ENCODE peak calls at places on chromosomes 16 and 17, in ten cellular contexts. One of them, this sample, is unnamed.

GRCh38 chr17:69870751-69871199 is 204.2 kb upstream of the KCNJ16 start:
- DNase-seq in cardiac muscle cell: peak
- DNase-seq in hepatocyte: peak
- DNase-seq in right atrium auricular region: no peak
- DNase-seq in heart left ventricle: no peak
- DNase-seq in uterus: no peak
- DNase-seq in AG04450: peak
- DNase-seq in left ventricle myocardium inferior: no peak
- DNase-seq in body of pancreas: no peak
- DNase-seq in tibial nerve: no peak
- DNase-seq in this sample: no peak

GRCh38 chr17:36932383-36933173 is 4.7 kb upstream of the LHX1 start:
- DNase-seq in cardiac muscle cell: no peak
- DNase-seq in hepatocyte: no peak
- DNase-seq in right atrium auricular region: no peak
- DNase-seq in heart left ventricle: no peak
- DNase-seq in uterus: no peak
- DNase-seq in AG04450: no peak
- DNase-seq in left ventricle myocardium inferior: no peak
- DNase-seq in body of pancreas: no peak
- DNase-seq in tibial nerve: no peak
- DNase-seq in this sample: no peak

GRCh38 chr17:18111330-18111971 is 2.9 kb downstream of the MYO15A start:
- DNase-seq in cardiac muscle cell: no peak
- DNase-seq in hepatocyte: no peak
- DNase-seq in right atrium auricular region: no peak
- DNase-seq in heart left ventricle: no peak
- DNase-seq in uterus: no peak
- DNase-seq in AG04450: no peak
- DNase-seq in left ventricle myocardium inferior: no peak
- DNase-seq in body of pancreas: no peak
- DNase-seq in tibial nerve: no peak
- DNase-seq in this sample: no peak

GRCh38 chr16:27110524-27110896 is 43.8 kb downstream of the C16orf82 start:
- DNase-seq in cardiac muscle cell: no peak
- DNase-seq in hepatocyte: no peak
- DNase-seq in right atrium auricular region: no peak
- DNase-seq in heart left ventricle: no peak
- DNase-seq in uterus: no peak
- DNase-seq in AG04450: no peak
- DNase-seq in left ventricle myocardium inferior: no peak
- DNase-seq in body of pancreas: no peak
- DNase-seq in tibial nerve: no peak
- DNase-seq in this sample: no peak

GRCh38 chr16:69166221-69166833 is 20.6 kb upstream of the SNTB2 start:
- DNase-seq in cardiac muscle cell: peak
- DNase-seq in hepatocyte: no peak
- DNase-seq in right atrium auricular region: no peak
- DNase-seq in heart left ventricle: no peak
- DNase-seq in uterus: peak
- DNase-seq in AG04450: peak
- DNase-seq in left ventricle myocardium inferior: no peak
- DNase-seq in body of pancreas: no peak
- DNase-seq in tibial nerve: no peak
- DNase-seq in this sample: peak

GRCh38 chr17:82021728-82022309 is 859 bp downstream of the CENPX start:
- DNase-seq in cardiac muscle cell: no peak
- DNase-seq in hepatocyte: no peak
- DNase-seq in right atrium auricular region: no peak
- DNase-seq in heart left ventricle: no peak
- DNase-seq in uterus: no peak
- DNase-seq in AG04450: no peak
- DNase-seq in left ventricle myocardium inferior: no peak
- DNase-seq in body of pancreas: no peak
- DNase-seq in tibial nerve: no peak
- DNase-seq in this sample: no peak

GRCh38 chr16:11400076-11400475 is 54.8 kb downstream of the RMI2 start:
- DNase-seq in cardiac muscle cell: no peak
- DNase-seq in hepatocyte: no peak
- DNase-seq in right atrium auricular region: no peak
- DNase-seq in heart left ventricle: peak
- DNase-seq in uterus: no peak
- DNase-seq in AG04450: no peak
- DNase-seq in left ventricle myocardium inferior: no peak
- DNase-seq in body of pancreas: no peak
- DNase-seq in tibial nerve: no peak
- DNase-seq in this sample: peak

GRCh38 chr16:4918790-4919210 is 18.1 kb downstream of the PPL start:
- DNase-seq in cardiac muscle cell: no peak
- DNase-seq in hepatocyte: peak
- DNase-seq in right atrium auricular region: no peak
- DNase-seq in heart left ventricle: no peak
- DNase-seq in uterus: no peak
- DNase-seq in AG04450: no peak
- DNase-seq in left ventricle myocardium inferior: no peak
- DNase-seq in body of pancreas: peak
- DNase-seq in tibial nerve: no peak
- DNase-seq in this sample: no peak

GRCh38 chr17:78999947-79000395 is 9.6 kb downstream of the CANT1 start:
- DNase-seq in cardiac muscle cell: no peak
- DNase-seq in hepatocyte: no peak
- DNase-seq in right atrium auricular region: no peak
- DNase-seq in heart left ventricle: no peak
- DNase-seq in uterus: peak
- DNase-seq in AG04450: no peak
- DNase-seq in left ventricle myocardium inferior: no peak
- DNase-seq in body of pancreas: no peak
- DNase-seq in tibial nerve: no peak
- DNase-seq in this sample: no peak

GRCh38 chr17:78997881-78998280 is 11.7 kb downstream of the CANT1 start:
- DNase-seq in cardiac muscle cell: no peak
- DNase-seq in hepatocyte: no peak
- DNase-seq in right atrium auricular region: no peak
- DNase-seq in heart left ventricle: no peak
- DNase-seq in uterus: peak
- DNase-seq in AG04450: no peak
- DNase-seq in left ventricle myocardium inferior: no peak
- DNase-seq in body of pancreas: no peak
- DNase-seq in tibial nerve: no peak
- DNase-seq in this sample: no peak

GRCh38 chr17:79000396-79001189 is 9.0 kb downstream of the CANT1 start:
- DNase-seq in cardiac muscle cell: no peak
- DNase-seq in hepatocyte: no peak
- DNase-seq in right atrium auricular region: no peak
- DNase-seq in heart left ventricle: no peak
- DNase-seq in uterus: peak
- DNase-seq in AG04450: no peak
- DNase-seq in left ventricle myocardium inferior: no peak
- DNase-seq in body of pancreas: no peak
- DNase-seq in tibial nerve: no peak
- DNase-seq in this sample: peak

GRCh38 chr17:78998311-78999055 is 11.1 kb downstream of the CANT1 start:
- DNase-seq in cardiac muscle cell: peak
- DNase-seq in hepatocyte: no peak
- DNase-seq in right atrium auricular region: no peak
- DNase-seq in heart left ventricle: peak
- DNase-seq in uterus: peak
- DNase-seq in AG04450: no peak
- DNase-seq in left ventricle myocardium inferior: peak
- DNase-seq in body of pancreas: no peak
- DNase-seq in tibial nerve: no peak
- DNase-seq in this sample: no peak

DNA sequence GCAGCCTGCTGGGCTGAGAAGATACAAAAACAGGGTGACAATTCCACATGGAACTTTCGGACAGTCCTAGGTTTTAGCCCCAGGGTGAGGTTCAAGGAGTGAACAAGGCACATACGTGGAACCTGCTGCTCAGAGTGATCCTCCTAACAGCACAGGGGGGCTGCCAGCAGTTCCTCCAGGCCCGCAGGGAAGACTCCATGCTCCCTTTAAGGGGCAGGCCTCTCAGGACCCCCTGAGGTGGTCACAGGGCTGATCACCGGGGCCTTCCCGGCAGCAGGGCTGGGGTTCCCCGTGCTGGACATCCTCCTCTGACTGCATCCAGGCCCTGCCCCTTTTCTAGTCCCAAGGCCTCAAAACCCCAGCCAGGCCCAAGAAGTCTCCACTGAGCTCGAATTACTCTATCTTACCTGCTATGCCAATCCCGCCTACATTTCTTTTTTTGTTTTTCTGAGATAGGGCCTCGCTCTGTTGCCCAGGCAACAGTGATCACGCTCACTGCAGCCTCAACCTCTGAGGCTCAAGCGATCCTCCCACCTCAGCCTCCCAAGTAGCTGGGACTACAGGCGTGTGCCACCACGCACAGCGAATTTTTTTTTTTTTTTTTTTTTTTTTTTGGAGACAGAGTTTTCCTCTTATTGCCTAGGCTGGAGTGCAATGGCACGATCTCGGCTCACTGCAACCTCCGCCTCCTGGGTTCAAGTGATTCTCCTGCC is 10.4 kb downstream of the CANT1 start:
- DNase-seq in cardiac muscle cell: no peak
- DNase-seq in hepatocyte: no peak
- DNase-seq in right atrium auricular region: no peak
- DNase-seq in heart left ventricle: no peak
- DNase-seq in uterus: peak
- DNase-seq in AG04450: no peak
- DNase-seq in left ventricle myocardium inferior: no peak
- DNase-seq in body of pancreas: no peak
- DNase-seq in tibial nerve: no peak
- DNase-seq in this sample: no peak
- H3K27ac ChIP-seq in cardiac muscle cell: no peak
- H3K27ac ChIP-seq in hepatocyte: no peak
- H3K27ac ChIP-seq in right atrium auricular region: peak
- H3K27ac ChIP-seq in heart left ventricle: peak
- H3K27ac ChIP-seq in uterus: no peak
- H3K27ac ChIP-seq in AG04450: no peak
- H3K27ac ChIP-seq in left ventricle myocardium inferior: peak
- H3K27ac ChIP-seq in body of pancreas: no peak
- H3K27ac ChIP-seq in tibial nerve: no peak
- H3K27ac ChIP-seq in this sample: peak

DNA sequence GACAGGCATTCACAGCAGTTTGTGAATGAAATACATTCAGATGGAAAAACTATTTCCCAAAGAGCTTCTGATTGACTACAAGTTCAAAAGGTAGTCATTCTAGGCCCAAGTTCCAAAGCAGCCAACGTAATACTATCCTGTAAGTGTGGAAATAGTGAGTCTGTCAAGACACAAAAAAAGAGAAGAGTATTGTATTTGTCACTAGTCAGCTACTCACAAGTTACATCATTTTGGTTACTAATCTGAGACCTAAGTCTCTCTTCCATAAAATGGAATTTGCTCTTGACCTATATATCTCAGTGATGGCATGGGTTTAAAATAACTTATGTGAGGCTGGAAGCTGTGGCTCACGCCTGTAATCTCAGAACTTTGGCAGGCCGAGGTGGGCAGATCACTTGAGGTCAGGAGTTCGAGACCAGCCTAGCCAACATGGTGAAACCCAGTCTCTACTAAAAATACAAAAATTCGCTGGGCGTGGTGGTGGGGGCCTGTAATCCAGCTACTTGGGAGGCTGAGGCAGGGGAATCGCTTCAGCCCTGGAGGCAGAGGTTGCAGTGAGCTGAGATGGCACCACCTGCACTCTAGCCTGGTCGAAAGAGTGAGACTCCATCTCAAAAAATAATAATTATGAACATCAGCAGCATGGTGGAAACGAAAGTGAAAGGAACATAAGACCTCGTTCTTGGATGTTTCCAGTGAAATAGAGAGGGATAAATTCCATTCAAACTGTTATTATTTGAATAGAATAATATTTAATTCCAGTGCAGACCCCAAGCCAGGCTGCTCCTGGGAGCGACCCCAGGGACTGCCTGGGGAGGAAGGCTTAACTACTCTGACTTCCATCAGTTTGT is 2.9 kb downstream of the CMC2 start:
- DNase-seq in cardiac muscle cell: peak
- DNase-seq in hepatocyte: no peak
- DNase-seq in right atrium auricular region: no peak
- DNase-seq in heart left ventricle: no peak
- DNase-seq in uterus: no peak
- DNase-seq in AG04450: no peak
- DNase-seq in left ventricle myocardium inferior: no peak
- DNase-seq in body of pancreas: no peak
- DNase-seq in tibial nerve: no peak
- DNase-seq in this sample: no peak
- H3K4me3 ChIP-seq in cardiac muscle cell: no peak
- H3K4me3 ChIP-seq in hepatocyte: no peak
- H3K4me3 ChIP-seq in right atrium auricular region: peak
- H3K4me3 ChIP-seq in heart left ventricle: peak
- H3K4me3 ChIP-seq in uterus: no peak
- H3K4me3 ChIP-seq in AG04450: peak
- H3K4me3 ChIP-seq in left ventricle myocardium inferior: peak
- H3K4me3 ChIP-seq in body of pancreas: no peak
- H3K4me3 ChIP-seq in tibial nerve: no peak
- H3K4me3 ChIP-seq in this sample: peak

DNA sequence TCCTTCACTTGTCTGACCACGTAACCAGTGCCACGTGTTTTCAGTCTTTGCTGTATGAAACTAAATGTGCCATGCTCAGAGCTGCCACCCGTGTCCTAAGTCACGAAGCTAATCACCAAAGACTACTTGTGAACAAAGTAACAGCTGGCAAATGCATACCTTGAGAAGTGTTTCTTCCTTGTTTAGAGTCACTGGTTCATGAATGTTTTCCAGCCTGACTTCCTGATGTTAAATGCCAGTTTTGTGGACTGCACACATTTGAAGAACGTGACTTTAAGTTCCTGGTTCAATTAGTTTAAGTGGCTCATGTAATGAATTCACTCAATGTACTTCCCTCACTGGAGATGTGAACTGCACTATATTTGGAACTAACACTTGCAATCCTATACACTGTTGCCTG is 19.9 kb upstream of the KPNB1 start:
- DNase-seq in cardiac muscle cell: no peak
- DNase-seq in hepatocyte: no peak
- DNase-seq in right atrium auricular region: no peak
- DNase-seq in heart left ventricle: no peak
- DNase-seq in uterus: no peak
- DNase-seq in AG04450: no peak
- DNase-seq in left ventricle myocardium inferior: no peak
- DNase-seq in body of pancreas: no peak
- DNase-seq in tibial nerve: no peak
- DNase-seq in this sample: no peak
- TF ChIP-seq CTCF in cardiac muscle cell: no peak
- TF ChIP-seq CTCF in hepatocyte: no peak
- TF ChIP-seq CTCF in right atrium auricular region: no peak
- TF ChIP-seq CTCF in heart left ventricle: no peak
- TF ChIP-seq CTCF in uterus: no peak
- TF ChIP-seq CTCF in AG04450: no peak
- TF ChIP-seq CTCF in left ventricle myocardium inferior: no peak
- TF ChIP-seq CTCF in body of pancreas: no peak
- TF ChIP-seq CTCF in tibial nerve: no peak
- TF ChIP-seq CTCF in this sample: no peak

GRCh38 chr17:35086931-35087573 is 23.5 kb upstream of the RFFL start:
- DNase-seq in cardiac muscle cell: no peak
- DNase-seq in hepatocyte: peak
- DNase-seq in right atrium auricular region: no peak
- DNase-seq in heart left ventricle: no peak
- DNase-seq in uterus: no peak
- DNase-seq in AG04450: no peak
- DNase-seq in left ventricle myocardium inferior: no peak
- DNase-seq in body of pancreas: peak
- DNase-seq in tibial nerve: no peak
- DNase-seq in this sample: no peak

GRCh38 chr17:35087731-35088646 is 24.5 kb upstream of the RFFL start:
- DNase-seq in cardiac muscle cell: peak
- DNase-seq in hepatocyte: peak
- DNase-seq in right atrium auricular region: peak
- DNase-seq in heart left ventricle: peak
- DNase-seq in uterus: no peak
- DNase-seq in AG04450: no peak
- DNase-seq in left ventricle myocardium inferior: peak
- DNase-seq in body of pancreas: peak
- DNase-seq in tibial nerve: no peak
- DNase-seq in this sample: peak

GRCh38 chr17:35088911-35089845 is 25.7 kb upstream of the RFFL start:
- DNase-seq in cardiac muscle cell: peak
- DNase-seq in hepatocyte: peak
- DNase-seq in right atrium auricular region: peak
- DNase-seq in heart left ventricle: peak
- DNase-seq in uterus: peak
- DNase-seq in AG04450: no peak
- DNase-seq in left ventricle myocardium inferior: peak
- DNase-seq in body of pancreas: peak
- DNase-seq in tibial nerve: peak
- DNase-seq in this sample: peak

GRCh38 chr17:35088647-35088910 is 25.1 kb upstream of the RFFL start:
- DNase-seq in cardiac muscle cell: no peak
- DNase-seq in hepatocyte: no peak
- DNase-seq in right atrium auricular region: no peak
- DNase-seq in heart left ventricle: no peak
- DNase-seq in uterus: peak
- DNase-seq in AG04450: no peak
- DNase-seq in left ventricle myocardium inferior: no peak
- DNase-seq in body of pancreas: peak
- DNase-seq in tibial nerve: no peak
- DNase-seq in this sample: no peak

DNA sequence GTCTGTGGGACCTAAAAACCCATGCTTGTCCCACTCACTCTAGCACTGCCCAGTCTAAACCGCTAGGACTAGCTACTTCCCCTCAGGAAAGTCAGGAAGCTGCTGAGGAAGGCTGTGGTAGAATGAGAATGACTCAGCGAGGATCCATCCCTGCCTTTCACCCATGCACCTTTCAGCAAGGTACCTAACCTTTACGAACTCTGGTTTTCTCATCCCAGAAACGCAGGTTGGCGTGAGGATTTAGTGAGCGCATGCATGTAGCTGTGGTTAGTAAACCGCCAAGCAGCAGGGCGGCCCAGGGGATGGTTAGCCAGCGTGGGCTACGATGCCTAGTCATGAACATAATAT is 26.3 kb upstream of the RFFL start:
- DNase-seq in cardiac muscle cell: peak
- DNase-seq in hepatocyte: peak
- DNase-seq in right atrium auricular region: no peak
- DNase-seq in heart left ventricle: no peak
- DNase-seq in uterus: peak
- DNase-seq in AG04450: no peak
- DNase-seq in left ventricle myocardium inferior: no peak
- DNase-seq in body of pancreas: no peak
- DNase-seq in tibial nerve: no peak
- DNase-seq in this sample: no peak
- H3K27ac ChIP-seq in cardiac muscle cell: no peak
- H3K27ac ChIP-seq in hepatocyte: peak
- H3K27ac ChIP-seq in right atrium auricular region: peak
- H3K27ac ChIP-seq in heart left ventricle: peak
- H3K27ac ChIP-seq in uterus: peak
- H3K27ac ChIP-seq in AG04450: peak
- H3K27ac ChIP-seq in left ventricle myocardium inferior: peak
- H3K27ac ChIP-seq in body of pancreas: peak
- H3K27ac ChIP-seq in tibial nerve: no peak
- H3K27ac ChIP-seq in this sample: peak

This sample was measured in dorsolateral prefrontal cortex.